ENCODE peak calls at places on chromosome X, in four cellular contexts. K, O, B and W are unnamed samples.

GRCh38 chrX:79161655-79162054 is 17.2 kb downstream of the GPR174 start:
- DNase-seq in O (no peak), K (no peak), B (no peak), W (no peak)

GRCh38 chrX:88613338-88613737 is 133.7 kb upstream of the CPXCR1 start:
- DNase-seq in O (no peak), B (no peak), K (peak), W (peak)

GRCh38 chrX:39605183-39605582 is 492.6 kb downstream of the BCOR start:
- DNase-seq in O (no peak), K (no peak), B (no peak), W (no peak)

GRCh38 chrX:155778844-155779553 is 102.1 kb upstream of the VAMP7 start:
- DNase-seq in K (no peak), B (no peak), O (no peak), W (no peak)

GRCh38 chrX:121869876-121870477 is 822.6 kb downstream of the GLUD2 start:
- DNase-seq in K (no peak), O (no peak), B (no peak), W (no peak)

GRCh38 chrX:34521563-34521962 is 135.5 kb downstream of the TMEM47 start:
- DNase-seq in K (peak), O (no peak), B (no peak), W (peak)

GRCh38 chrX:39022106-39022505 is 220.8 kb downstream of the MID1IP1 start:
- DNase-seq in K (peak), B (no peak), O (no peak), W (no peak)

GRCh38 chrX:129000797-129001196 is 522.5 kb downstream of the SMARCA1 start:
- DNase-seq in O (no peak), K (no peak), B (no peak), W (no peak)

GRCh38 chrX:151708821-151709220 is 7.0 kb upstream of the FATE1 start:
- DNase-seq in K (no peak), B (no peak), O (no peak), W (no peak)

GRCh38 chrX:97843200-97843811 is 959.6 kb downstream of the RPA4 start:
- DNase-seq in K (no peak), B (no peak), O (no peak), W (no peak)